ENCODE peak calls at places on chromosome 19, in five cellular contexts. L, I, P, N and C are unnamed samples.

GRCh38 chr19:38674388-38675133 is 27.1 kb downstream of the ACTN4 start:
- DNase-seq in P (no peak), I (no peak), L (peak; percentile 57), N (no peak), C (no peak)

GRCh38 chr19:53912653-53913052 is 3.6 kb downstream of the CACNG7 start:
- DNase-seq in N (no peak), P (no peak), I (no peak), L (no peak), C (no peak)

GRCh38 chr19:19154768-19155494 is 15.1 kb downstream of the MEF2B start:
- DNase-seq in I (no peak), P (no peak), N (no peak), L (no peak), C (no peak)

GRCh38 chr19:46660008-46660517 is 919 bp downstream of the DACT3 start:
- DNase-seq in L (peak; percentile 39), I (no peak), N (no peak), P (no peak), C (no peak)

GRCh38 chr19:50794074-50794777 is 4.0 kb downstream of the ACP4 start:
- DNase-seq in L (no peak), I (no peak), P (no peak), N (no peak), C (peak; percentile 37)

GRCh38 chr19:18251587-18252369 is 22.5 kb downstream of the IQCN start:
- DNase-seq in N (no peak), P (peak; percentile 70), I (peak; percentile 47), L (peak; percentile 69), C (peak; percentile 72)

GRCh38 chr19:52898101-52898500 is 666 bp upstream of the ZNF320 start:
- DNase-seq in N (peak; percentile 0), L (peak; percentile 10), P (no peak), I (no peak), C (no peak)

GRCh38 chr19:39372941-39373340 is 18.0 kb downstream of the PAF1 start:
- DNase-seq in P (no peak), N (no peak), I (no peak), L (no peak), C (no peak)

GRCh38 chr19:43623889-43624670 is 4.7 kb upstream of the ZNF428 start:
- DNase-seq in L (no peak), P (no peak), I (no peak), N (no peak), C (no peak)

GRCh38 chr19:40191836-40192646 is 815 bp downstream of the MAP3K10 start:
- DNase-seq in I (no peak), P (no peak), L (peak; percentile 36), N (no peak), C (peak; percentile 21)

GRCh38 chr19:42284641-42285341 is 15.7 kb downstream of the CIC start:
- DNase-seq in L (peak; percentile 27), I (no peak), P (no peak), N (no peak), C (no peak)

GRCh38 chr19:14073925-14074838 is 1.6 kb downstream of the MISP3 start:
- DNase-seq in I (no peak), N (no peak), P (no peak), L (no peak), C (no peak)

GRCh38 chr19:10305139-10305806 is 4.3 kb downstream of the ZGLP1 start:
- DNase-seq in I (peak; percentile 84), L (peak; percentile 55), N (no peak), P (no peak), C (no peak)

GRCh38 chr19:13398780-13399726 is 107.2 kb downstream of the CACNA1A start:
- DNase-seq in L (no peak), P (no peak), N (no peak), I (peak; percentile 92), C (peak; percentile 95)

GRCh38 chr19:30173593-30174356 is 198.4 kb upstream of the ZNF536 start:
- DNase-seq in I (no peak), N (no peak), L (no peak), P (no peak), C (no peak)

GRCh38 chr19:16615788-16616187 is 12.2 kb downstream of the MED26 start:
- DNase-seq in I (no peak), P (no peak), L (no peak), N (no peak), C (peak; percentile 17)

GRCh38 chr19:40717880-40718773 is 1.2 kb downstream of the ITPKC start:
- DNase-seq in P (no peak), L (no peak), N (no peak), I (peak; percentile 34), C (no peak)

GRCh38 chr19:10222201-10222890 is 8.8 kb downstream of the S1PR2 start:
- DNase-seq in P (no peak), L (no peak), N (no peak), I (no peak), C (no peak)

GRCh38 chr19:50820086-50820485 is 3.5 kb downstream of the KLK1 start:
- DNase-seq in P (no peak), I (no peak), L (no peak), N (no peak), C (no peak)

GRCh38 chr19:42989851-42990250 is 36.4 kb downstream of the PSG11 start:
- DNase-seq in P (no peak), N (no peak), I (no peak), L (no peak), C (no peak)

GRCh38 chr19:30621326-30621920 is 249.2 kb downstream of the ZNF536 start:
- DNase-seq in N (no peak), P (no peak), L (no peak), I (no peak), C (no peak)

GRCh38 chr19:45469132-45469834 is 1.5 kb downstream of the FOSB start:
- DNase-seq in P (no peak), L (peak; percentile 93), N (peak; percentile 41), I (peak; percentile 97), C (peak; percentile 93)

GRCh38 chr19:21569497-21569870 is 64.1 kb downstream of the ZNF429 start:
- DNase-seq in P (no peak), L (no peak), I (no peak), N (no peak), C (no peak)

GRCh38 chr19:10295305-10295846 is 5.6 kb downstream of the ICAM5 start:
- DNase-seq in I (no peak), P (no peak), L (no peak), N (no peak), C (no peak)

GRCh38 chr19:38250821-38251563 is 5.2 kb downstream of the PPP1R14A start:
- DNase-seq in L (peak; percentile 91), P (no peak), I (no peak), N (peak; percentile 62), C (no peak)

GRCh38 chr19:15291089-15291488 is 41.2 kb downstream of the BRD4 start:
- DNase-seq in I (peak; percentile 60), N (no peak), L (no peak), P (no peak), C (peak; percentile 42)

GRCh38 chr19:52603558-52604207 is 33.6 kb downstream of the ZNF701 start:
- DNase-seq in N (no peak), P (no peak), L (no peak), I (no peak), C (no peak)

GRCh38 chr19:13135068-13136062 is 14.8 kb downstream of the STX10 start:
- DNase-seq in L (no peak), N (no peak), I (no peak), P (no peak), C (no peak)

GRCh38 chr19:48496959-48497727 is 14.5 kb downstream of the LMTK3 start:
- DNase-seq in N (no peak), L (no peak), I (no peak), P (no peak), C (no peak)